ENCODE peak calls at places on chromosomes 7 and 10, in ten cellular contexts. I is naive B cell; N is BJ; G is CD4-positive, alpha-beta T cell; Q is memory B cell; F is right cardiac atrium; E is Kasumi-1; U is adipocyte; V is GDM1; O is activated naive CD4-positive, alpha-beta T cell treated with Interleukin-2 at 50 U/mL for 16 hours. S is an unnamed sample.

GRCh38 chr7:96084880-96085551 is 236.9 kb downstream of the SLC25A13 start:
- DNase-seq in E (no peak), Q (no peak), U (peak; percentile 57), N (peak; percentile 31), I (no peak), O (no peak), G (no peak), V (no peak), F (no peak), S (no peak)

GRCh38 chr7:51219261-51219988 is 97.2 kb downstream of the COBL start:
- DNase-seq in Q (no peak), F (no peak), U (no peak), V (no peak), N (no peak), I (no peak), G (no peak), E (no peak), O (no peak), S (no peak)

GRCh38 chr10:109166935-109167334 is 756.4 kb downstream of the XPNPEP1 start:
- DNase-seq in U (peak; percentile 21), V (no peak), I (no peak), N (no peak), Q (no peak), F (no peak), O (no peak), G (no peak), E (no peak), S (no peak)

GRCh38 chr10:111247781-111248389 is 171.1 kb downstream of the ADRA2A start:
- DNase-seq in E (no peak), G (no peak), N (no peak), V (no peak), O (no peak), I (no peak), F (no peak), U (no peak), Q (no peak), S (no peak)

GRCh38 chr7:138431517-138431916 is 28.5 kb upstream of the TRIM24 start:
- DNase-seq in I (no peak), U (no peak), O (no peak), G (no peak), V (no peak), N (no peak), F (no peak), Q (no peak), E (no peak), S (no peak)

GRCh38 chr7:119010635-119011034 is 786.1 kb downstream of the ANKRD7 start:
- DNase-seq in I (no peak), U (no peak), E (no peak), N (no peak), G (no peak), V (no peak), O (no peak), Q (no peak), F (no peak), S (no peak)

GRCh38 chr10:90174531-90174930 is 473.1 kb downstream of the KIF20B start:
- DNase-seq in I (no peak), F (no peak), E (no peak), N (no peak), Q (no peak), V (no peak), U (no peak), G (no peak), O (no peak), S (no peak)

GRCh38 chr7:34219153-34219552 is 313.8 kb downstream of the BMPER start:
- DNase-seq in U (no peak), I (no peak), F (no peak), V (no peak), Q (no peak), N (no peak), E (no peak), G (no peak), O (no peak), S (no peak)

GRCh38 chr7:100612730-100613446 is 548 bp downstream of the MOSPD3 start:
- DNase-seq in I (peak; percentile 17), Q (no peak), V (no peak), E (no peak), U (peak; percentile 29), O (no peak), F (no peak), G (no peak), N (no peak), S (no peak)

GRCh38 chr10:97016728-97017473 is 168.9 kb downstream of the SLIT1 start:
- DNase-seq in G (no peak), E (peak; percentile 54), F (peak; percentile 24), Q (no peak), O (no peak), I (no peak), V (peak; percentile 12), U (no peak), N (no peak), S (no peak)

GRCh38 chr7:34622771-34623250 is 35.2 kb upstream of the NPSR1 start:
- DNase-seq in G (no peak), I (no peak), E (no peak), Q (no peak), O (no peak), N (no peak), V (no peak), F (no peak), U (no peak), S (no peak)

GRCh38 chr7:79897166-79897565 is 237.5 kb upstream of the GNAI1 start:
- DNase-seq in I (no peak), N (no peak), U (peak; percentile 48), F (no peak), V (no peak), G (no peak), Q (no peak), E (no peak), O (no peak), S (no peak)

GRCh38 chr7:21542891-21543527 is at the start of gene DNAH11:
- DNase-seq in E (no peak), F (peak; percentile 64), G (no peak), I (no peak), V (no peak), N (no peak), U (peak; percentile 55), Q (no peak), O (no peak), S (no peak)

GRCh38 chr10:79375321-79376077 is 28.2 kb downstream of the PPIF start:
- DNase-seq in I (no peak), O (no peak), N (no peak), V (no peak), U (peak; percentile 39), F (no peak), G (no peak), Q (no peak), E (no peak), S (no peak)

GRCh38 chr7:102914585-102914984 is 1.8 kb downstream of the LRRC17 start:
- DNase-seq in G (no peak), V (no peak), O (no peak), F (peak; percentile 92), N (no peak), U (no peak), E (no peak), I (no peak), Q (no peak), S (peak; percentile 90)

GRCh38 chr7:23385120-23385519 is 85.2 kb downstream of the IGF2BP3 start:
- DNase-seq in U (no peak), F (no peak), V (no peak), O (no peak), Q (no peak), G (no peak), N (no peak), E (no peak), I (no peak), S (no peak)

GRCh38 chr10:113086282-113086681 is 136.2 kb downstream of the TCF7L2 start:
- DNase-seq in Q (no peak), I (no peak), F (no peak), N (no peak), E (no peak), V (no peak), G (no peak), U (no peak), O (no peak), S (no peak)

GRCh38 chr7:38163671-38164070 is 14.4 kb upstream of the STARD3NL start:
- DNase-seq in E (no peak), I (no peak), V (no peak), Q (no peak), N (no peak), O (no peak), G (no peak), U (peak; percentile 25), F (no peak), S (no peak)

GRCh38 chr10:113060221-113061053 is 110.4 kb downstream of the TCF7L2 start:
- DNase-seq in E (peak; percentile 87), Q (no peak), F (peak; percentile 93), G (no peak), O (no peak), V (peak; percentile 53), I (no peak), U (peak; percentile 24), N (no peak), S (no peak)

GRCh38 chr10:99906470-99906869 is 103.3 kb downstream of the DNMBP start:
- DNase-seq in V (no peak), N (no peak), G (no peak), E (no peak), I (no peak), U (no peak), F (no peak), O (no peak), Q (no peak), S (peak; percentile 89)

GRCh38 chr7:77349141-77349540 is 67.0 kb downstream of the GSAP start:
- DNase-seq in N (no peak), O (no peak), V (no peak), E (no peak), U (no peak), F (no peak), Q (no peak), G (no peak), I (no peak), S (no peak)

GRCh38 chr7:1533569-1534329 is 3.2 kb downstream of the MAFK start:
- DNase-seq in G (no peak), N (peak; percentile 72), O (peak; percentile 48), U (peak; percentile 82), F (peak; percentile 69), Q (peak; percentile 0), E (no peak), I (no peak), V (no peak), S (peak; percentile 72)

GRCh38 chr7:40638872-40639271 is 504.1 kb downstream of the SUGCT start:
- DNase-seq in Q (no peak), E (peak; percentile 54), U (no peak), F (no peak), V (no peak), I (no peak), G (no peak), N (no peak), O (no peak), S (no peak)

GRCh38 chr10:132856869-132857524 is 71.0 kb upstream of the NKX6-2 start:
- DNase-seq in N (no peak), O (no peak), V (no peak), I (no peak), Q (no peak), G (no peak), F (no peak), U (no peak), E (no peak), S (no peak)

GRCh38 chr10:122147731-122148130 is 123.4 kb upstream of the BTBD16 start:
- DNase-seq in E (no peak), U (no peak), O (no peak), V (no peak), N (no peak), I (no peak), G (no peak), Q (no peak), F (no peak), S (no peak)

GRCh38 chr7:87538052-87538451 is 62.6 kb upstream of the ABCB4 start:
- DNase-seq in G (no peak), F (no peak), O (no peak), Q (no peak), I (no peak), N (no peak), E (no peak), V (no peak), U (no peak), S (no peak)

GRCh38 chr10:21614000-21614399 is 80.0 kb downstream of the MLLT10 start:
- DNase-seq in N (no peak), I (no peak), O (no peak), F (no peak), E (no peak), U (no peak), V (no peak), Q (no peak), G (no peak), S (no peak)

GRCh38 chr10:12448729-12449391 is 99.5 kb downstream of the CAMK1D start:
- DNase-seq in O (peak; percentile 79), V (peak; percentile 47), E (peak; percentile 87), G (peak; percentile 68), U (peak; percentile 94), I (peak; percentile 11), N (peak; percentile 76), Q (peak; percentile 21), F (peak; percentile 59), S (peak; percentile 93)